ENCODE peak calls at places on chromosomes 7 and 10, in eight cellular contexts. A is upper lobe of left lung, L is ovary, T is tibial nerve, G is K562, M is stomach, P is A549, D is HepG2. E is an unnamed sample.

GRCh38 chr7:123494193-123494796 is 40.1 kb downstream of the IQUB start:
- DNase-seq in A (no peak), L (no peak), T (no peak), G (peak; percentile 52), M (no peak), P (peak; percentile 20), D (peak; percentile 27), E (no peak)

GRCh38 chr10:91901784-91902677 is 7.3 kb downstream of the FGFBP3 start:
- DNase-seq in A (no peak), L (no peak), T (no peak), G (no peak), M (peak; percentile 49), P (peak; percentile 45), D (peak; percentile 79), E (no peak)

GRCh38 chr10:75402486-75403143 is 1.1 kb upstream of the ZNF503 start:
- DNase-seq in A (peak; percentile 89), L (peak; percentile 70), T (peak; percentile 17), G (no peak), M (peak; percentile 42), P (peak; percentile 52), D (no peak), E (peak; percentile 73)

GRCh38 chr10:124677291-124677690 is 66.9 kb downstream of the FAM53B start:
- DNase-seq in A (no peak), L (no peak), T (no peak), G (no peak), M (no peak), P (no peak), D (no peak), E (no peak)

GRCh38 chr10:103568505-103568904 is 75.0 kb downstream of the NEURL1 start:
- DNase-seq in A (no peak), L (no peak), T (no peak), G (no peak), M (no peak), P (no peak), D (no peak), E (no peak)

GRCh38 chr10:3782456-3783312 is 2.3 kb downstream of the KLF6 start:
- DNase-seq in A (no peak), L (peak; percentile 50), T (peak; percentile 55), G (peak; percentile 33), M (peak; percentile 53), P (no peak), D (peak; percentile 82), E (peak; percentile 91)

GRCh38 chr10:56370217-56371113 is 9.4 kb upstream of the ZWINT start:
- DNase-seq in A (no peak), L (no peak), T (no peak), G (no peak), M (no peak), P (no peak), D (no peak), E (no peak)

GRCh38 chr10:103055105-103055504 is 137.0 kb downstream of the CNNM2 start:
- DNase-seq in A (no peak), L (no peak), T (no peak), G (no peak), M (no peak), P (no peak), D (no peak), E (no peak)

GRCh38 chr10:118918116-118918515 is 111.4 kb upstream of the NANOS1 start:
- DNase-seq in A (no peak), L (no peak), T (no peak), G (no peak), M (no peak), P (no peak), D (no peak), E (no peak)

GRCh38 chr10:130138479-130138866 is 2.3 kb downstream of the GLRX3 start:
- DNase-seq in A (no peak), L (no peak), T (no peak), G (peak; percentile 25), M (no peak), P (peak; percentile 85), D (peak; percentile 87), E (no peak)

GRCh38 chr10:123559066-123559822 is 106.9 kb upstream of the GPR26 start:
- DNase-seq in A (peak; percentile 78), L (peak; percentile 70), T (peak; percentile 46), G (peak; percentile 76), M (peak; percentile 73), P (peak; percentile 88), D (peak; percentile 36), E (peak; percentile 82)

DNA sequence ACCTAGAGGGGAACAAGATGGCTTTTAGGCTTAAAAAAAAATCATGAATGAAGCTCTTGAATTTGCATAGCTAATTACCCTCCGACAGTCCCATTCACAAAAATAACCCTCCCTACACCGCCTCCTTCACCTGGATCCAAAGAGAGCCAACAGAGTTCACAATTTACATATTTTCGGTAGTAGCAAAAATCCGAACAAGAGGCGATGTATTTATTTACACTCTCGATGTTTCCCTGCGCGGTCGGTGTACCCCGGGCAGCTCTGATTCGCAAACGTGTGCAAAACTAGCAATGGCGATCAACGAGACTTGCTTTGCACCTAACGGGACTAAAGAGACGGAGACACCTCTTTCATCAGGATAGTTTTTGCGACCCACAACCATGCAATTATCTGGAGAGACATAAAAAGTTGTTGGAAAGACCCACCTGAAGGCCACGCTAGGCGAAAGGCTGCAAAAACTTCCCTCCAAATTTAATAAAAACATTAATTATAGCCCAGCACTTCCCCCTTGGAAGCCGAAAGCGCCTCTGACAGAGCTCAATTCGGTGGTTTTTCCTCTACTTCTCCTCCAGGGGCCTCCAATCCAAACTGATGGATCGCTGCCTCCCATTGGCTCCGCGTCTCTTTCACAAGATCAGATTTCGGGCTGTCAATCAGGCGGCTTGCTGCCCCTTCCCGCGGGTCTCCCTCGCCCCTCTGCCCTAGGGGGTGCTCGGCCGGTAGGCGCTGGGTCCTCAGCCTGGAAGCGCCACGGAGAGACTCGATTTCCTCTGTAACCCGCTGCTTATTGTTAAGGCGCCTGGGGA is at the start of gene ETV1:
- DNase-seq in A (peak; percentile 82), L (peak; percentile 26), T (peak; percentile 51), G (peak; percentile 86), M (peak; percentile 42), P (peak; percentile 79), D (peak; percentile 14), E (peak; percentile 79)
- H3K27ac ChIP-seq in A (peak within 1 kb of the TSS; percentile 81), L (peak within 1 kb of the TSS; percentile 49), T (peak within 1 kb of the TSS; percentile 70), G (peak within 1 kb of the TSS; percentile 93), M (peak within 1 kb of the TSS; percentile 84), P (peak within 1 kb of the TSS; percentile 43), D (no peak within 1 kb of the TSS), E (peak within 1 kb of the TSS; percentile 73)

DNA sequence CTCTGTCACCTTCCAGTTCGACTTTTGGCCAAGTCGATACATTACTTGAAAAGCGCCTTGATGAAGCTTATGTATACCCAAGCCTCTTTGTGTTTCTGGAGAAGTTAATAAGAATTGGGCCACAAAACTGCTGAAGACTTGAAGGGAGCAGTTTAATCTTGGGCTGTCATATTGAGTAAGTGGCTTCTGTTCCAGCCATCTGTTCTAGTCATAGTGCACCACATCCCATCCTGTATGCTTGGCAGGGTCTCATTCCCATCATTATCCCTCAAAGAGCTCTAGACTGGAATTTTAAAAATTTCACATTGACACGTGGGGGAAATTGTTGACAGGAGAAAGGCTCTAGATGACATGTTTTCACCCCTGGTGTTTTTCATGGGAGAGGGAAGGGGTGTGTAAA is 196.6 kb upstream of the PLPP4 start:
- DNase-seq in A (no peak), L (no peak), T (no peak), G (no peak), M (no peak), P (no peak), D (no peak), E (no peak)
- TF ChIP-seq EP300 in A (no peak), L (no peak), T (no peak), G (no peak), M (no peak), P (no peak), D (no peak), E (no peak)

DNA sequence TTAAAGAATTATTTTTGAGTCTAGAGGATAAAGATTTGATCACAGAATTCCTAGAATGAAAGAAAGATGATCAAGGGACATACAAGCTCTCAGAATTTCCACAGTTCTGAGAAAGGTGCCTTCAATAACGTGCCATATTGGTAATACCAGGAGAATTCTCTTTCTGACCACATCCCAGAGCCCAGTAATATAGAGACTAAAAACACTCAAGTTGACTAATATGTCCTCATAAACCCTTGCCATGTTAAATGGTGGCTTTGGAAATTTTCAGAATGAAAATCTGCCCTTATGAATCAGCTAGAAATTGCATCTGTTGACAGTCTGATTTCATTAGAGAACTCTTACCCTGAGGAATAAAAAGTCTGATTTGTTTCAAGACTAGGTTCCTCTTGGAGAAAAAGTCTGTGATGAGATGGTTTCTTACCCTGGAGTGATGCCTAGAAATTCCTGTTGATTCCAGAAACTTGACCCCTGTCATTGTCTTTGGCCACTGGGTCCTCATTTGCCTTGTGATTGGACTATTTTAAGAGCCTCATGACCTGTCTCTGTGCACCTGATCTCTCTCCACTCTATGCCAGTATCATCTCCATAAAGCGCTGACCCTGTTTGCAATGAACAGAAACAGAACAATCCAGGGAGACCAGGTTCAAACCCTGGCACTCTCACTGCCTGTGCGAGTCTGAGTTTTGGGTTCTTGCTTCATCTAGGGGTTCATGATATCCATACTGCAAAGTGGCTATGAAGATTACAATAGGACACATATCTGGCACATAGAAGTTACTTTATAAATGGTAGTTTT is 3.3 kb downstream of the IL2RA start:
- DNase-seq in A (no peak), L (no peak), T (no peak), G (no peak), M (peak; percentile 8), P (no peak), D (no peak), E (no peak)
- H3K4me3 ChIP-seq in A (no peak overlapping the region), L (no peak overlapping the region), T (no peak overlapping the region), G (no peak overlapping the region), M (no peak overlapping the region), P (no peak overlapping the region), D (no peak overlapping the region), E (no peak overlapping the region)

GRCh38 chr7:101626758-101627157 is 2.3 kb downstream of the MYL10 start:
- DNase-seq in A (no peak), L (no peak), T (no peak), G (no peak), M (no peak), P (no peak), D (no peak), E (no peak)

GRCh38 chr7:101622609-101623178 is 6.4 kb downstream of the MYL10 start:
- DNase-seq in A (peak; percentile 55), L (no peak), T (no peak), G (no peak), M (no peak), P (no peak), D (no peak), E (no peak)

GRCh38 chr7:101625076-101625914 is 3.8 kb downstream of the MYL10 start:
- DNase-seq in A (no peak), L (no peak), T (no peak), G (no peak), M (no peak), P (no peak), D (no peak), E (no peak)

GRCh38 chr7:101626069-101626671 is 2.9 kb downstream of the MYL10 start:
- DNase-seq in A (peak; percentile 42), L (no peak), T (no peak), G (no peak), M (no peak), P (no peak), D (no peak), E (no peak)

DNA sequence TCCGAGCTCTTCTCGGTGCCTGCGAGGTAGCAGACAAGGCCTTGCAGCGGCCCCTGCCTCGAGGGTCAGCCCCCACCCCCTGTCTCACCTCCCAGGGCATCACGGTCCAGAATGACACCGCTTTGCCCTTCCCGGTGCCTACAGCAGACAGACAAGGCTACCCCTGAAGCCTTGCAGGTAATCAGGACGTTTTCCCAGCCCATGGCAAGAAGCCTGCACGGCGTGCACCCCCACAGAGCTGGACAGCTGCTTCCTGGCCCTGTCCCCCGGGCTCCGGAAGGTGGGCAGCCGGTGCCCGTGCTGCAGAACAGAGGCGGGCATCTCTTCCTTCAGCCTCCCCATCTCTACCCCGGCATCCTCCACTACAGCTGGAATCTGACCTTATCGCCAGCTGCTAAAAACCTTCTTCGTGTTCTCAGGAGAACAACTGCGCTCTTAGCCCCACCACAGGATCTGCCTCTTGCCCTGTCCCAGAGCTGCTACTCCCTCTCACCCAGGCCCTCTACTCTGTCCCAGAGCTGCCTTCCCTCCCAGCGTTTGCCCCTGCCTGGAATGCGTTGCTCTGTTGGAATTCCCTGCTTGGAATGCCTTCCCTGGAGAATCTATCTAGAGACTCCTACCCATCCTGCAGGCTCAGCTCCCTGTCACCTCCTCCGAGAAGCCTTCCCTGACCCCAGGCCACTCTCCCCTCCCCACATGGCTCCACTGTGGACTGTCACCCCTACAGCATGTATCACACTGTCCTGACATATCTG is 4.7 kb downstream of the MYL10 start:
- DNase-seq in A (peak; percentile 55), L (no peak), T (no peak), G (no peak), M (no peak), P (no peak), D (no peak), E (no peak)
- H3K27ac ChIP-seq in A (no peak overlapping the region), L (no peak overlapping the region), T (no peak overlapping the region), G (no peak overlapping the region), M (no peak overlapping the region), P (no peak overlapping the region), D (no peak overlapping the region), E (no peak overlapping the region)

E was measured in sigmoid colon.